ENCODE peak calls at places on chromosomes 13 and 19, in seven cellular contexts. D is colonic mucosa; E is thyroid gland; N is substantia nigra; X is uterus; O is heart right ventricle; F is CD8-positive, alpha-beta T cell. P is an unnamed sample.

GRCh38 chr19:57903298-57904174 is 12.9 kb downstream of the ZNF417 start:
- DNase-seq in D (no peak), E (no peak), N (no peak), X (no peak), O (no peak), F (no peak), P (no peak)

GRCh38 chr19:52200044-52200443 is 10.2 kb downstream of the PPP2R1A start:
- DNase-seq in D (no peak), E (peak; percentile 4), N (no peak), X (peak; percentile 73), O (no peak), F (no peak), P (peak; percentile 35)

GRCh38 chr13:43653980-43654379 is 132.8 kb downstream of the ENOX1 start:
- DNase-seq in D (no peak), E (no peak), N (no peak), X (no peak), O (no peak), F (no peak), P (no peak)

GRCh38 chr13:35478384-35479222 is 2.1 kb upstream of the MAB21L1 start:
- DNase-seq in D (no peak), E (no peak), N (no peak), X (no peak), O (no peak), F (no peak), P (no peak)

GRCh38 chr13:36850790-36851438 is 31.9 kb downstream of the RFXAP start:
- DNase-seq in D (peak; percentile 29), E (no peak), N (no peak), X (no peak), O (no peak), F (no peak), P (no peak)

GRCh38 chr13:110472904-110473563 is 88.5 kb downstream of the RAB20 start:
- DNase-seq in D (no peak), E (no peak), N (no peak), X (no peak), O (no peak), F (no peak), P (no peak)

GRCh38 chr13:28336193-28336657 is 158.7 kb downstream of the FLT1 start:
- DNase-seq in D (no peak), E (no peak), N (no peak), X (peak; percentile 37), O (peak; percentile 36), F (no peak), P (no peak)

GRCh38 chr13:112251930-112252585 is 124.1 kb upstream of the SPACA7 start:
- DNase-seq in D (peak; percentile 6), E (no peak), N (no peak), X (no peak), O (no peak), F (no peak), P (peak; percentile 19)

GRCh38 chr13:26721251-26721939 is 39.2 kb downstream of the GPR12 start:
- DNase-seq in D (no peak), E (no peak), N (no peak), X (no peak), O (no peak), F (peak; percentile 18), P (peak; percentile 39)

GRCh38 chr19:13899912-13900584 is 5.9 kb downstream of the BRME1 start:
- DNase-seq in D (no peak), E (no peak), N (no peak), X (no peak), O (no peak), F (no peak), P (no peak)

GRCh38 chr13:111215081-111216047 is 100.3 kb downstream of the ARHGEF7 start:
- DNase-seq in D (no peak), E (peak; percentile 21), N (no peak), X (no peak), O (no peak), F (no peak), P (no peak)

GRCh38 chr13:113929628-113930615 is 44.0 kb downstream of the C13orf46 start:
- DNase-seq in D (no peak), E (no peak), N (no peak), X (no peak), O (no peak), F (no peak), P (no peak)

GRCh38 chr19:2977686-2978466 is 512 bp downstream of the TLE6 start:
- DNase-seq in D (peak; percentile 47), E (peak; percentile 64), N (no peak), X (no peak), O (no peak), F (no peak), P (no peak)

GRCh38 chr13:97574926-97575325 is 141.0 kb downstream of the RAP2A start:
- DNase-seq in D (peak; percentile 41), E (no peak), N (peak; percentile 8), X (no peak), O (peak; percentile 27), F (no peak), P (no peak)

GRCh38 chr19:40523322-40524047 is 53.2 kb upstream of the SHKBP1 start:
- DNase-seq in D (peak; percentile 79), E (peak; percentile 68), N (peak; percentile 22), X (no peak), O (peak; percentile 35), F (no peak), P (no peak)

GRCh38 chr19:45173816-45174215 is 4.2 kb downstream of the TRAPPC6A start:
- DNase-seq in D (no peak), E (no peak), N (no peak), X (no peak), O (no peak), F (no peak), P (no peak)

GRCh38 chr13:27962128-27962841 is 6.8 kb downstream of the CDX2 start:
- DNase-seq in D (peak; percentile 65), E (no peak), N (no peak), X (no peak), O (no peak), F (no peak), P (no peak)

GRCh38 chr19:13492128-13492527 is 14.2 kb downstream of the CACNA1A start:
- DNase-seq in D (no peak), E (no peak), N (no peak), X (no peak), O (no peak), F (no peak), P (no peak)

GRCh38 chr19:15454371-15454800 is 4.6 kb upstream of the WIZ start:
- DNase-seq in D (no peak), E (peak; percentile 52), N (no peak), X (no peak), O (no peak), F (no peak), P (no peak)

GRCh38 chr19:46995492-46995891 is 24.1 kb upstream of the NPAS1 start:
- DNase-seq in D (no peak), E (no peak), N (no peak), X (no peak), O (no peak), F (no peak), P (no peak)

GRCh38 chr13:25608181-25608580 is 236.4 kb downstream of the ATP8A2 start:
- DNase-seq in D (no peak), E (no peak), N (no peak), X (no peak), O (no peak), F (no peak), P (no peak)

GRCh38 chr13:76216729-76217128 is 580.6 kb downstream of the LMO7 start:
- DNase-seq in D (no peak), E (no peak), N (no peak), X (no peak), O (no peak), F (no peak), P (no peak)

GRCh38 chr13:111955412-111955769 is 111.6 kb upstream of the SOX1 start:
- DNase-seq in D (no peak), E (no peak), N (no peak), X (no peak), O (no peak), F (no peak), P (no peak)

GRCh38 chr19:29662604-29663404 is 2.5 kb upstream of the PLEKHF1 start:
- DNase-seq in D (peak; percentile 42), E (peak; percentile 84), N (no peak), X (peak; percentile 88), O (peak; percentile 65), F (no peak), P (no peak)

GRCh38 chr19:7636691-7637373 is at the start of gene STXBP2:
- DNase-seq in D (peak; percentile 91), E (peak; percentile 84), N (peak; percentile 12), X (no peak), O (peak; percentile 66), F (peak; percentile 94), P (no peak)

GRCh38 chr13:25874907-25875306 is 176.9 kb downstream of the SHISA2 start:
- DNase-seq in D (no peak), E (no peak), N (no peak), X (no peak), O (no peak), F (peak; percentile 43), P (no peak)

GRCh38 chr13:65488606-65489005 is 1741.5 kb downstream of the PCDH9 start:
- DNase-seq in D (no peak), E (no peak), N (no peak), X (no peak), O (no peak), F (no peak), P (no peak)

GRCh38 chr19:39928357-39928725 is 6.1 kb downstream of the FCGBP start:
- DNase-seq in D (no peak), E (no peak), N (no peak), X (no peak), O (no peak), F (no peak), P (no peak)

GRCh38 chr13:114268344-114269280 is 12.8 kb upstream of the UPF3A start:
- DNase-seq in D (no peak), E (no peak), N (no peak), X (no peak), O (no peak), F (no peak), P (no peak)

GRCh38 chr19:28619842-28620429 is 593.0 kb downstream of the UQCRFS1 start:
- DNase-seq in D (no peak), E (no peak), N (no peak), X (no peak), O (no peak), F (no peak), P (no peak)
- H3K27ac ChIP-seq in D (no peak overlapping the region), E (no peak overlapping the region), N (no peak overlapping the region), X (no peak overlapping the region), O (no peak overlapping the region), F (no peak overlapping the region), P (peak overlapping the region; percentile 82)

GRCh38 chr13:44857061-44857460 is 132.2 kb downstream of the NUFIP1 start:
- DNase-seq in D (no peak), E (no peak), N (no peak), X (no peak), O (no peak), F (no peak), P (no peak)
- H3K27ac ChIP-seq in D (no peak overlapping the region), E (no peak overlapping the region), N (no peak overlapping the region), X (no peak overlapping the region), O (no peak overlapping the region), F (no peak overlapping the region), P (no peak overlapping the region)

GRCh38 chr19:5621311-5621944 is 1.1 kb downstream of the SAFB2 start:
- DNase-seq in D (peak; percentile 27), E (no peak), N (peak; percentile 54), X (peak; percentile 45), O (no peak), F (no peak), P (no peak)
- H3K27ac ChIP-seq in D (peak overlapping the region; percentile 93), E (peak overlapping the region; percentile 95), N (peak overlapping the region; percentile 92), X (peak overlapping the region; percentile 93), O (peak overlapping the region; percentile 94), F (peak overlapping the region; percentile 79), P (peak overlapping the region; percentile 92)

GRCh38 chr13:39381456-39381855 is 221.5 kb downstream of the LHFPL6 start:
- DNase-seq in D (no peak), E (no peak), N (no peak), X (no peak), O (no peak), F (no peak), P (no peak)
- H3K27ac ChIP-seq in D (no peak overlapping the region), E (no peak overlapping the region), N (no peak overlapping the region), X (no peak overlapping the region), O (no peak overlapping the region), F (no peak overlapping the region), P (no peak overlapping the region)

GRCh38 chr19:36528921-36529518 is 949 bp upstream of the ZNF260 start:
- DNase-seq in D (no peak), E (no peak), N (peak; percentile 47), X (no peak), O (no peak), F (peak; percentile 1), P (peak; percentile 9)
- H3K27ac ChIP-seq in D (peak overlapping the region; percentile 74), E (peak overlapping the region; percentile 89), N (peak overlapping the region; percentile 96), X (peak overlapping the region; percentile 96), O (peak overlapping the region; percentile 91), F (peak overlapping the region; percentile 52), P (peak overlapping the region; percentile 96)